ENCODE peak calls at places on chromosomes 6 and 20, in five cellular contexts. D is brain microvascular endothelial cell, O is uterus, H is neural progenitor cell, P is hepatocyte. G is an unnamed sample.

GRCh38 chr6:30981942-30982772 is 1.4 kb upstream of the MUC21 start:
- DNase-seq in D (peak; percentile 58), O (peak; percentile 33), H (peak; percentile 61), P (peak; percentile 53), G (peak; percentile 24)

GRCh38 chr6:126444874-126445273 is 105.0 kb downstream of the CENPW start:
- DNase-seq in D (peak; percentile 44), O (no peak), H (no peak), P (no peak), G (no peak)

GRCh38 chr6:37279366-37280134 is 21.6 kb upstream of the TMEM217 start:
- DNase-seq in D (no peak), O (no peak), H (no peak), P (no peak), G (no peak)

GRCh38 chr6:53547166-53547814 is 2.4 kb upstream of the GCLC start:
- DNase-seq in D (no peak), O (no peak), H (peak; percentile 48), P (peak; percentile 21), G (no peak)

GRCh38 chr6:165817148-165817547 is 154.1 kb upstream of the PDE10A start:
- DNase-seq in D (no peak), O (no peak), H (peak; percentile 15), P (no peak), G (no peak)

GRCh38 chr6:125022391-125022989 is 60.3 kb downstream of the RNF217 start:
- DNase-seq in D (no peak), O (no peak), H (peak; percentile 13), P (no peak), G (no peak)

GRCh38 chr6:108732101-108732870 is 115.9 kb upstream of the ARMC2 start:
- DNase-seq in D (no peak), O (no peak), H (peak; percentile 36), P (no peak), G (no peak)

GRCh38 chr6:159973951-159974350 is 5.1 kb downstream of the IGF2R start:
- DNase-seq in D (peak; percentile 61), O (no peak), H (no peak), P (no peak), G (no peak)

GRCh38 chr6:143064996-143065683 is 4.5 kb downstream of the AIG1 start:
- DNase-seq in D (no peak), O (no peak), H (no peak), P (peak; percentile 32), G (no peak)

GRCh38 chr6:52551483-52552277 is 25.2 kb downstream of the TRAM2 start:
- DNase-seq in D (peak; percentile 69), O (peak; percentile 40), H (peak; percentile 71), P (peak; percentile 60), G (peak; percentile 50)

GRCh38 chr6:145036848-145037567 is 698.3 kb downstream of the EPM2A start:
- DNase-seq in D (peak; percentile 18), O (no peak), H (no peak), P (no peak), G (no peak)

GRCh38 chr6:38554700-38555413 is 84.9 kb downstream of the BTBD9 start:
- DNase-seq in D (peak; percentile 39), O (no peak), H (no peak), P (no peak), G (no peak)

GRCh38 chr6:113825776-113826175 is 31.4 kb upstream of the MARCKS start:
- DNase-seq in D (peak; percentile 57), O (peak; percentile 42), H (peak; percentile 20), P (peak; percentile 51), G (peak; percentile 73)

GRCh38 chr6:159038914-159039884 is 5.6 kb downstream of the TAGAP start:
- DNase-seq in D (no peak), O (peak; percentile 29), H (no peak), P (peak; percentile 30), G (no peak)

GRCh38 chr20:25299801-25300200 is 51.9 kb downstream of the PYGB start:
- DNase-seq in D (peak; percentile 37), O (no peak), H (no peak), P (no peak), G (no peak)

GRCh38 chr6:87110639-87111038 is 15.7 kb upstream of the CGA start:
- DNase-seq in D (no peak), O (no peak), H (no peak), P (no peak), G (no peak)

GRCh38 chr6:94130458-94130857 is 711.1 kb upstream of the EPHA7 start:
- DNase-seq in D (no peak), O (no peak), H (peak; percentile 84), P (peak; percentile 7), G (no peak)

GRCh38 chr20:59723607-59724456 is 119.5 kb downstream of the PHACTR3 start:
- DNase-seq in D (no peak), O (no peak), H (no peak), P (no peak), G (no peak)

GRCh38 chr6:140289186-140289585 is 914.7 kb upstream of the CITED2 start:
- DNase-seq in D (no peak), O (no peak), H (no peak), P (no peak), G (no peak)

GRCh38 chr6:135608031-135608430 is 110.5 kb upstream of the AHI1 start:
- DNase-seq in D (no peak), O (no peak), H (no peak), P (no peak), G (no peak)

GRCh38 chr6:79672631-79673065 is 41.5 kb downstream of the SH3BGRL2 start:
- DNase-seq in D (peak; percentile 8), O (no peak), H (peak; percentile 32), P (peak; percentile 51), G (no peak)

GRCh38 chr6:113339173-113339572 is 518.0 kb upstream of the MARCKS start:
- DNase-seq in D (no peak), O (no peak), H (peak; percentile 7), P (no peak), G (no peak)

GRCh38 chr6:55643868-55644267 is 64.9 kb upstream of the HMGCLL1 start:
- DNase-seq in D (no peak), O (no peak), H (no peak), P (no peak), G (no peak)

GRCh38 chr6:31631681-31632278 is 11.3 kb downstream of the PRRC2A start:
- DNase-seq in D (no peak), O (no peak), H (no peak), P (no peak), G (no peak)

GRCh38 chr6:12483712-12484111 is 193.6 kb downstream of the EDN1 start:
- DNase-seq in D (peak; percentile 88), O (no peak), H (no peak), P (no peak), G (no peak)

GRCh38 chr20:64044484-64045247 is 4.8 kb downstream of the SOX18 start:
- DNase-seq in D (no peak), O (no peak), H (no peak), P (peak; percentile 56), G (no peak)

GRCh38 chr6:125584468-125584939 is 164.9 kb upstream of the HEY2 start:
- DNase-seq in D (peak; percentile 79), O (no peak), H (peak; percentile 83), P (peak; percentile 66), G (no peak)

GRCh38 chr6:136511397-136511796 is 38.8 kb downstream of the MAP7 start:
- DNase-seq in D (no peak), O (no peak), H (no peak), P (no peak), G (peak; percentile 17)

GRCh38 chr6:105492706-105493673 is 90.1 kb upstream of the PREP start:
- DNase-seq in D (peak; percentile 2), O (no peak), H (no peak), P (peak; percentile 42), G (no peak)

GRCh38 chr6:51995214-51995735 is 92.1 kb downstream of the PKHD1 start:
- DNase-seq in D (no peak), O (no peak), H (no peak), P (peak; percentile 7), G (no peak)

GRCh38 chr6:52493669-52494068 is 73.5 kb downstream of the EFHC1 start:
- DNase-seq in D (no peak), O (no peak), H (no peak), P (no peak), G (no peak)

GRCh38 chr6:99349620-99350141 is at the start of gene FAXC:
- DNase-seq in D (no peak), O (peak; percentile 30), H (peak; percentile 78), P (peak; percentile 80), G (peak; percentile 66)

GRCh38 chr20:50304501-50304856 is 113.8 kb downstream of the CEBPB start:
- DNase-seq in D (no peak), O (peak; percentile 88), H (no peak), P (peak; percentile 55), G (no peak)

GRCh38 chr6:4316867-4317400 is 181.6 kb upstream of the ECI2 start:
- DNase-seq in D (peak; percentile 24), O (peak; percentile 46), H (no peak), P (peak; percentile 29), G (peak; percentile 10)

GRCh38 chr20:24664266-24664986 is 195.0 kb downstream of the SYNDIG1 start:
- DNase-seq in D (no peak), O (no peak), H (no peak), P (no peak), G (no peak)

GRCh38 chr20:52494244-52494643 is 302.7 kb upstream of the ZFP64 start:
- DNase-seq in D (peak; percentile 46), O (no peak), H (no peak), P (peak; percentile 34), G (no peak)

DNA sequence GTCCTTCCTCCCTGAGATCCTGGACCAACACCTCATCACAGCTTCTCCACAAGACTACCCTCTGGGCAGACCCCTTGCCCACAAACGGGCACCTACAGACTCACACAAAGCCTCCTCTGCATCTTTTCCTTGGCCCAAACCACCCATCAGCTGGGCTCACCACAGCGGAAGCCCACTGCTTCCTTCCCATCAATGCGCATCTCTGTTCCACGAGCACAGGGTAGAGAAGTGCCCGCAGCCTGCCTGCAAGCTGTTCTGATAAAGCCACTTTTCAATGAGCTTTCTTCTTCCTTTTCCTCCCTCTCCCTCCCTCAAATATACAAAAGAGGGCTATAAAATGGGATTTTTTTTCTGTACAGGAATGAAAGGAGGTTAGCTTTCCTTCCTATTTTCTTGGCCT is 111.2 kb downstream of the NFATC2 start:
- DNase-seq in D (no peak), O (no peak), H (no peak), P (no peak), G (no peak)
- H3K36me3 ChIP-seq in D (no peaks in the 10 kb centered on the region), O (no peaks in the 10 kb centered on the region), H (no peaks in the 10 kb centered on the region), P (no peaks in the 10 kb centered on the region), G (no peaks in the 10 kb centered on the region)

GRCh38 chr6:35419961-35420360 is 32.2 kb upstream of the FANCE start:
- DNase-seq in D (no peak), O (no peak), H (no peak), P (no peak), G (no peak)
- H3K36me3 ChIP-seq in D (peaks cover 15% of the 10 kb centered on the region), O (no peaks in the 10 kb centered on the region), H (no peaks in the 10 kb centered on the region), P (no peaks in the 10 kb centered on the region), G (no peaks in the 10 kb centered on the region)

DNA sequence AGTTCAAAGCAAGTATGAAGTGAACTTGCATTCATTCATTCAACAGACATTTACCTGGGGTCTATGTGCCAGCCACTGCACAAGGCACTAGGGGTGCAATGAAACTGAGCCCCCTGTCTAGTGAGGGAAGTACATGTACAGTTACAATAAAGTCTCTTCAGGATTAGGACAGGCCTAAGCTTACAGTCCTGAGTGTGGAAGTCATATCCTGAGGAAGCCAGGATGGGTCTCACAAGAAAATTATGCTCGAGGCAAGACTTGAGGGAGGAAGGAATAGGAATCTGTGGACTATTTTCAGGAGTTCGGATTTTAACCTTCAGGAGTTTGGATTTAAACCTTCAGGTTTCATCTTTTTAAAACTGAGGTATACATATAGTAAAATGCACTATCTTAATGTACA is 19.4 kb downstream of the TTI1 start:
- DNase-seq in D (no peak), O (no peak), H (no peak), P (no peak), G (no peak)
- H3K36me3 ChIP-seq in D (peaks cover 16% of the 10 kb centered on the region), O (no peaks in the 10 kb centered on the region), H (peaks cover 20% of the 10 kb centered on the region), P (peaks cover 3% of the 10 kb centered on the region), G (no peaks in the 10 kb centered on the region)

GRCh38 chr20:44203161-44203560 is 7.4 kb downstream of the OSER1 start:
- DNase-seq in D (no peak), O (no peak), H (no peak), P (no peak), G (no peak)
- H3K36me3 ChIP-seq in D (peaks cover 16% of the 10 kb centered on the region), O (no peaks in the 10 kb centered on the region), H (peaks cover 5% of the 10 kb centered on the region), P (no peaks in the 10 kb centered on the region), G (peaks cover 5% of the 10 kb centered on the region)

G was measured in prostate gland.